ENCODE peak calls at places on chromosomes 7 and 10, in ten cellular contexts. N is Calu3; P is fibroblast of mammary gland; O is MCF 10A; U is astrocyte of the cerebellum; F is adrenal gland; J is stimulated activated naive B cell treated with anti-CD40 and anti-IgM and Interleukin-4, amounts not matched to agents 10 μg/mL and 1 μg/mL and 100 μg/mL, for 72 hours; V is activated naive CD4-positive, alpha-beta T cell treated with anti-CD3 and anti-CD28 coated beads for 36 hours; B is skeletal muscle cell; A is Peyer's patch. M is an unnamed sample.

GRCh38 chr10:4285121-4285520 is 500.1 kb upstream of the KLF6 start:
- DNase-seq in A (no peak), N (no peak), J (no peak), U (no peak), V (no peak), O (no peak), F (no peak), B (no peak), P (no peak), M (peak)

GRCh38 chr10:11601670-11602069 is 9.8 kb downstream of the USP6NL start:
- DNase-seq in U (no peak), A (no peak), V (no peak), J (no peak), F (no peak), P (no peak), B (no peak), N (no peak), O (no peak), M (no peak)

GRCh38 chr7:2689951-2690705 is 2.1 kb downstream of the AMZ1 start:
- DNase-seq in O (no peak), B (no peak), F (no peak), N (no peak), J (no peak), P (peak), V (no peak), A (no peak), U (no peak), M (peak)

GRCh38 chr7:149060161-149060560 is 30.4 kb downstream of the ZNF786 start:
- DNase-seq in U (no peak), V (no peak), N (no peak), J (no peak), A (no peak), P (no peak), F (peak), O (no peak), B (no peak), M (no peak)

GRCh38 chr7:108525327-108525984 is 479 bp downstream of the PNPLA8 start:
- DNase-seq in F (peak), V (no peak), A (no peak), J (no peak), B (peak), P (peak), N (peak), U (peak), O (peak), M (peak)

GRCh38 chr10:99676895-99677294 is 17.6 kb downstream of the ENTPD7 start:
- DNase-seq in A (no peak), B (no peak), U (no peak), J (no peak), F (no peak), V (no peak), N (no peak), P (no peak), O (no peak), M (no peak)

GRCh38 chr10:86955501-86956194 is 1.8 kb downstream of the MMRN2 start:
- DNase-seq in A (no peak), J (no peak), V (no peak), O (no peak), P (no peak), B (no peak), F (no peak), N (no peak), U (no peak), M (no peak)

GRCh38 chr7:2796358-2797352 is 47.5 kb downstream of the GNA12 start:
- DNase-seq in B (peak), V (no peak), O (no peak), J (no peak), U (no peak), A (peak), F (peak), N (no peak), P (peak), M (no peak)

GRCh38 chr10:75403144-75404022 is 1.8 kb upstream of the ZNF503 start:
- DNase-seq in A (peak), U (no peak), O (peak), P (peak), N (peak), F (peak), J (no peak), B (no peak), V (no peak), M (peak)

GRCh38 chr10:120076966-120077706 is 184.6 kb downstream of the SEC23IP start:
- DNase-seq in V (no peak), J (no peak), O (no peak), P (no peak), U (no peak), A (no peak), N (no peak), F (no peak), B (no peak), M (no peak)

GRCh38 chr10:72049472-72049871 is 38.9 kb downstream of the SPOCK2 start:
- DNase-seq in V (no peak), N (no peak), P (no peak), F (no peak), A (no peak), B (no peak), U (no peak), J (no peak), O (no peak), M (no peak)

GRCh38 chr7:80218723-80219122 is 84.1 kb downstream of the GNAI1 start:
- DNase-seq in N (no peak), F (peak), J (no peak), B (peak), V (peak), O (peak), A (no peak), P (peak), U (no peak), M (peak)